ENCODE peak calls at places on chromosomes 5 and 9, in seven cellular contexts. X is prostate gland, G is suprapubic skin, H is A549, S is tibial nerve, M is transverse colon, L is esophagus muscularis mucosa. N is an unnamed sample.

GRCh38 chr5:112386716-112387115 is 32.4 kb downstream of the EPB41L4A start:
- DNase-seq in G (no peak), X (no peak), M (no peak), L (no peak), S (no peak), H (no peak), N (no peak)

GRCh38 chr5:179755022-179755421 is 22.4 kb downstream of the MAML1 start:
- DNase-seq in L (no peak), S (no peak), X (no peak), H (no peak), M (no peak), G (no peak), N (no peak)

GRCh38 chr9:99055384-99055783 is 49.5 kb upstream of the TGFBR1 start:
- DNase-seq in L (no peak), G (no peak), X (no peak), M (no peak), H (peak), S (no peak), N (no peak)

GRCh38 chr5:78483809-78484521 is 123.5 kb downstream of the SCAMP1 start:
- DNase-seq in H (peak), G (no peak), L (peak), S (no peak), M (no peak), X (no peak), N (peak)

GRCh38 chr9:112180387-112180881 is 5.3 kb upstream of the SUSD1 start:
- DNase-seq in G (no peak), X (no peak), S (no peak), L (no peak), M (no peak), H (peak), N (peak)

GRCh38 chr5:113337515-113338140 is 97.2 kb downstream of the TSSK1B start:
- DNase-seq in X (no peak), H (no peak), G (no peak), M (no peak), L (no peak), S (no peak), N (no peak)

GRCh38 chr5:170169996-170170395 is 62.8 kb upstream of the C5orf58 start:
- DNase-seq in X (no peak), H (no peak), G (no peak), M (no peak), S (no peak), L (no peak), N (no peak)

GRCh38 chr5:133637206-133637605 is 24.9 kb upstream of the FSTL4 start:
- DNase-seq in S (no peak), G (no peak), H (no peak), X (no peak), L (no peak), M (no peak), N (no peak)

GRCh38 chr9:108070861-108071260 is 581.3 kb upstream of the KLF4 start:
- DNase-seq in H (no peak), M (no peak), L (no peak), X (no peak), S (no peak), G (no peak), N (no peak)

GRCh38 chr5:96228449-96228848 is 204.6 kb downstream of the PCSK1 start:
- DNase-seq in M (no peak), G (no peak), H (no peak), S (no peak), X (no peak), L (no peak), N (no peak)

GRCh38 chr5:146947181-146947941 is 68.8 kb upstream of the PPP2R2B start:
- DNase-seq in G (no peak), H (peak), L (no peak), M (no peak), S (no peak), X (no peak), N (peak)

GRCh38 chr9:110334871-110335270 is 2.8 kb downstream of the TXNDC8 start:
- DNase-seq in X (no peak), H (no peak), S (no peak), G (no peak), L (no peak), M (no peak), N (no peak)

GRCh38 chr5:143720689-143721088 is 91.3 kb upstream of the HMHB1 start:
- DNase-seq in X (no peak), M (no peak), H (no peak), L (no peak), S (no peak), G (no peak), N (no peak)

GRCh38 chr5:52783226-52783959 is 4.3 kb upstream of the ITGA1 start:
- DNase-seq in G (no peak), L (no peak), H (no peak), S (no peak), X (no peak), M (peak), N (no peak)

GRCh38 chr9:19424176-19424779 is 15.5 kb downstream of the ACER2 start:
- DNase-seq in G (no peak), S (no peak), L (no peak), H (no peak), M (no peak), X (no peak), N (no peak)

GRCh38 chr5:135308245-135308644 is 90.8 kb downstream of the MACROH2A1 start:
- DNase-seq in L (no peak), S (no peak), X (no peak), H (no peak), G (no peak), M (no peak), N (no peak)

GRCh38 chr5:143796753-143797152 is 15.2 kb upstream of the HMHB1 start:
- DNase-seq in G (no peak), S (no peak), L (no peak), X (no peak), H (no peak), M (no peak), N (no peak)

GRCh38 chr5:58459276-58459859 is 518 bp downstream of the PLK2 start:
- DNase-seq in H (peak), S (peak), M (peak), L (no peak), G (no peak), X (peak), N (peak)
- TF ChIP-seq POLR2A in H (no peak), S (no peak), M (no peak), L (no peak), G (no peak), X (no peak), N (no peak)

GRCh38 chr5:443239-444151 is 519 bp downstream of the EXOC3 start:
- DNase-seq in G (peak), X (no peak), H (peak), M (peak), S (no peak), L (no peak), N (no peak)

GRCh38 chr5:440413-441180 is 2.4 kb upstream of the EXOC3 start:
- DNase-seq in M (peak), L (no peak), H (no peak), G (peak), X (no peak), S (no peak), N (no peak)

GRCh38 chr5:444226-444625 is 1.2 kb downstream of the EXOC3 start:
- DNase-seq in M (peak), S (no peak), L (no peak), H (no peak), X (no peak), G (no peak), N (no peak)

GRCh38 chr5:441996-442334 is 1.0 kb upstream of the EXOC3 start:
- DNase-seq in H (no peak), M (no peak), L (no peak), X (no peak), S (no peak), G (no peak), N (no peak)

GRCh38 chr5:442335-443238 is at the start of gene EXOC3:
- DNase-seq in H (peak), X (peak), L (no peak), M (peak), G (peak), S (no peak), N (peak)
- TF ChIP-seq POLR2A in H (peak), X (no peak), L (peak), M (peak), G (peak), S (peak), N (peak)

GRCh38 chr5:173454381-173454763 is 126.2 kb upstream of the STC2 start:
- DNase-seq in M (no peak), X (no peak), S (no peak), H (peak), G (no peak), L (no peak), N (no peak)
- TF ChIP-seq POLR2A in M (no peak), X (no peak), S (no peak), H (no peak), G (no peak), L (no peak), N (no peak)

GRCh38 chr9:79163544-79163943 is 408.2 kb upstream of the TLE4 start:
- DNase-seq in X (no peak), S (no peak), M (no peak), H (no peak), L (no peak), G (no peak), N (no peak)
- TF ChIP-seq POLR2A in X (no peak), S (no peak), M (no peak), H (no peak), L (no peak), G (no peak), N (no peak)

GRCh38 chr9:124940894-124941688 is at the start of gene GOLGA1:
- DNase-seq in G (peak), L (peak), M (peak), H (peak), S (peak), X (peak), N (peak)
- TF ChIP-seq POLR2A in G (peak), L (peak), M (peak), H (peak), S (peak), X (peak), N (peak)

GRCh38 chr9:101484046-101484445 is 48.5 kb upstream of the ALDOB start:
- DNase-seq in S (no peak), L (no peak), X (no peak), H (no peak), G (no peak), M (no peak), N (no peak)

GRCh38 chr9:101481296-101481695 is 45.7 kb upstream of the ALDOB start:
- DNase-seq in M (no peak), H (no peak), L (no peak), G (no peak), S (no peak), X (no peak), N (no peak)

GRCh38 chr9:101485873-101486692 is 47.6 kb upstream of the RNF20 start:
- DNase-seq in L (no peak), X (peak), H (peak), S (no peak), M (peak), G (peak), N (peak)

GRCh38 chr9:101487443-101487855 is 46.2 kb upstream of the RNF20 start:
- DNase-seq in L (no peak), X (no peak), H (no peak), M (no peak), G (no peak), S (no peak), N (no peak)

GRCh38 chr9:101486693-101487442 is 46.8 kb upstream of the RNF20 start:
- DNase-seq in S (no peak), M (peak), H (peak), G (peak), X (peak), L (no peak), N (peak)
- TF ChIP-seq POLR2A in S (no peak), M (peak), H (peak), G (no peak), X (peak), L (no peak), N (peak)

DNA sequence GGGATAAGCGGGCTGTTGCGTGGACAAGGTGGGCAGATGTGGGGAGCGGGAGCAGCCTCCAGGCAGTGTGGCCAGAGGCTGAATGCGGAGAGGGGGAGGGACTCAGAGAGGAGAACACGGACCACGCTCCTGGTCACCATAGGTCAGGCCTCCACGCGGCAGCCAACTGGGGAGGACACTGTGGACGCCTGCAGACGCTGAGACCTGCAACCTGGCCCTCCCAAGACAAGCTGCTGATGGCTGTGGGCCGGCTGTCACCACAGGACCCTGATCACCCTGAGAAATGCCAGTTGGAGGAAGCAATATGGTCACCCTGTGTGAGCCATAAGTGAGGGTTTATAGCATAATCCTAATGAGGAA is 16.8 kb downstream of the LPCAT1 start:
- DNase-seq in G (no peak), X (no peak), M (no peak), L (no peak), H (no peak), S (no peak), N (no peak)
- TF ChIP-seq POLR2A in G (no peak), X (no peak), M (no peak), L (no peak), H (no peak), S (no peak), N (no peak)